ENCODE peak calls at places on chromosomes 11 and 22, in five cellular contexts. S is GM13977; F is HFF-Myc; D is activated CD4-positive, alpha-beta T cell treated with anti-CD3 and anti-CD28 coated beads for 48 hours; P is pulmonary artery endothelial cell. N is an unnamed sample.

GRCh38 chr22:29332886-29333496 is 17.5 kb upstream of the RASL10A start:
- DNase-seq in S (no peak), F (no peak), D (no peak), P (no peak), N (no peak)

GRCh38 chr11:78532991-78533861 is 41.4 kb downstream of the NARS2 start:
- DNase-seq in S (peak), F (no peak), D (no peak), P (no peak), N (no peak)

GRCh38 chr11:73982595-73982989 is at the start of gene UCP2:
- DNase-seq in S (peak), F (no peak), D (peak), P (peak), N (no peak)

GRCh38 chr11:69209936-69210659 is 54.4 kb downstream of the SMIM38 start:
- DNase-seq in S (peak), F (no peak), D (peak), P (no peak), N (no peak)

GRCh38 chr11:91981995-91982394 is 242.6 kb upstream of the FAT3 start:
- DNase-seq in S (no peak), F (peak), D (no peak), P (no peak), N (no peak)

GRCh38 chr11:12200359-12201015 is 90.1 kb downstream of the MICAL2 start:
- DNase-seq in S (no peak), F (peak), D (peak), P (peak), N (peak)

GRCh38 chr11:10878408-10879214 is 20.8 kb upstream of the ZBED5 start:
- DNase-seq in S (no peak), F (peak), D (no peak), P (no peak), N (no peak)

GRCh38 chr22:27875951-27876350 is 43.1 kb downstream of the PITPNB start:
- DNase-seq in S (no peak), F (no peak), D (no peak), P (no peak), N (no peak)

GRCh38 chr22:26199665-26200064 is 30.4 kb downstream of the SEZ6L start:
- DNase-seq in S (no peak), F (no peak), D (no peak), P (no peak), N (no peak)

GRCh38 chr22:38878001-38878400 is 6.0 kb upstream of the CBX6 start:
- DNase-seq in S (no peak), F (no peak), D (no peak), P (no peak), N (no peak)

GRCh38 chr11:336666-337002 is 16.0 kb upstream of the IFITM3 start:
- DNase-seq in S (no peak), F (no peak), D (no peak), P (no peak), N (no peak)

GRCh38 chr11:59283825-59284772 is 71.4 kb upstream of the MPEG1 start:
- DNase-seq in S (peak), F (peak), D (peak), P (no peak), N (no peak)

GRCh38 chr11:128615076-128615475 is 27.7 kb upstream of the ETS1 start:
- DNase-seq in S (no peak), F (no peak), D (no peak), P (no peak), N (no peak)

GRCh38 chr11:122850076-122850631 is 11.9 kb downstream of the CRTAM start:
- DNase-seq in S (no peak), F (no peak), D (peak), P (no peak), N (peak)

GRCh38 chr11:57458060-57458409 is 2.3 kb upstream of the RTN4RL2 start:
- DNase-seq in S (no peak), F (no peak), D (peak), P (no peak), N (no peak)

GRCh38 chr11:64887757-64888405 is 9.5 kb upstream of the EHD1 start:
- DNase-seq in S (peak), F (no peak), D (peak), P (no peak), N (no peak)

GRCh38 chr22:35116817-35117216 is 50.9 kb downstream of the ISX start:
- DNase-seq in S (no peak), F (no peak), D (no peak), P (no peak), N (no peak)

GRCh38 chr11:67519726-67520125 is 3.5 kb downstream of the CABP2 start:
- DNase-seq in S (no peak), F (no peak), D (no peak), P (no peak), N (no peak)

GRCh38 chr11:105891685-105892084 is 130.4 kb downstream of the MSANTD4 start:
- DNase-seq in S (no peak), F (no peak), D (no peak), P (no peak), N (no peak)

GRCh38 chr11:24935059-24935458 is 438.2 kb downstream of the LUZP2 start:
- DNase-seq in S (no peak), F (no peak), D (no peak), P (no peak), N (no peak)

GRCh38 chr22:19044381-19044780 is 77.8 kb downstream of the DGCR2 start:
- DNase-seq in S (no peak), F (no peak), D (no peak), P (no peak), N (no peak)

GRCh38 chr22:25202290-25202921 is 2.7 kb downstream of the CRYBB3 start:
- DNase-seq in S (peak), F (peak), D (peak), P (no peak), N (no peak)

GRCh38 chr11:16981651-16982194 is 32.5 kb downstream of the PLEKHA7 start:
- DNase-seq in S (no peak), F (no peak), D (no peak), P (no peak), N (peak)

N was measured in brain pericyte.